ENCODE peak calls at places on chromosomes 5 and 9, in six cellular contexts. M is endodermal cell, S is cardiac muscle cell, J is B cell, E is fibroblast of mammary gland, X is heart right ventricle. N is an unnamed sample.

GRCh38 chr9:131233556-131233955 is 42.8 kb downstream of the FAM78A start:
- DNase-seq in M (no peak), S (no peak), J (no peak), E (no peak), X (no peak), N (no peak)

GRCh38 chr9:109560470-109561132 is 62.5 kb upstream of the PTPN3 start:
- DNase-seq in M (peak; percentile 82), S (no peak), J (no peak), E (no peak), X (no peak), N (no peak)

GRCh38 chr9:134328341-134328840 is 2.1 kb downstream of the RXRA start:
- DNase-seq in M (no peak), S (no peak), J (no peak), E (peak; percentile 25), X (no peak), N (no peak)

GRCh38 chr5:6742081-6742758 is 29.0 kb downstream of the TENT4A start:
- DNase-seq in M (no peak), S (no peak), J (no peak), E (no peak), X (no peak), N (no peak)

GRCh38 chr5:146368137-146368536 is 29.5 kb downstream of the POU4F3 start:
- DNase-seq in M (no peak), S (peak; percentile 22), J (no peak), E (no peak), X (no peak), N (no peak)

GRCh38 chr5:78634634-78635033 is 13.9 kb downstream of the LHFPL2 start:
- DNase-seq in M (no peak), S (no peak), J (no peak), E (peak; percentile 46), X (no peak), N (no peak)

GRCh38 chr5:6875376-6875775 is 162.1 kb downstream of the TENT4A start:
- DNase-seq in M (no peak), S (no peak), J (no peak), E (no peak), X (no peak), N (no peak)

GRCh38 chr5:179296150-179296821 is 49.0 kb downstream of the ADAMTS2 start:
- DNase-seq in M (no peak), S (no peak), J (no peak), E (no peak), X (peak; percentile 8), N (no peak)

GRCh38 chr5:77316871-77317661 is 106.6 kb downstream of the PDE8B start:
- DNase-seq in M (no peak), S (peak; percentile 23), J (no peak), E (peak; percentile 16), X (no peak), N (no peak)

GRCh38 chr5:157100140-157100679 is 8.6 kb downstream of the HAVCR2 start:
- DNase-seq in M (no peak), S (peak; percentile 33), J (no peak), E (peak; percentile 88), X (no peak), N (no peak)

GRCh38 chr9:6239694-6240093 is 24.1 kb downstream of the IL33 start:
- DNase-seq in M (no peak), S (peak; percentile 77), J (no peak), E (peak; percentile 16), X (no peak), N (no peak)

GRCh38 chr9:81521892-81522291 is 167.5 kb downstream of the TLE1 start:
- DNase-seq in M (no peak), S (no peak), J (no peak), E (no peak), X (no peak), N (no peak)

GRCh38 chr9:81833563-81834345 is 94.5 kb upstream of the SPATA31D4 start:
- DNase-seq in M (no peak), S (no peak), J (no peak), E (peak; percentile 23), X (no peak), N (no peak)

GRCh38 chr9:91693226-91693625 is 256.8 kb downstream of the ROR2 start:
- DNase-seq in M (peak; percentile 78), S (no peak), J (no peak), E (no peak), X (no peak), N (no peak)

GRCh38 chr5:144377207-144377606 is 206.5 kb downstream of the KCTD16 start:
- DNase-seq in M (no peak), S (no peak), J (no peak), E (no peak), X (no peak), N (no peak)

GRCh38 chr9:135075234-135076142 is 12.0 kb upstream of the OLFM1 start:
- DNase-seq in M (peak; percentile 86), S (peak; percentile 33), J (no peak), E (peak; percentile 17), X (peak; percentile 68), N (no peak)

GRCh38 chr9:112487008-112487798 is 576 bp downstream of the KIAA1958 start:
- DNase-seq in M (peak; percentile 82), S (peak; percentile 53), J (peak; percentile 81), E (peak; percentile 29), X (peak; percentile 62), N (peak; percentile 42)

GRCh38 chr5:142795246-142795645 is 25.1 kb downstream of the ARHGAP26 start:
- DNase-seq in M (no peak), S (no peak), J (peak; percentile 48), E (no peak), X (no peak), N (no peak)

GRCh38 chr9:21060919-21061561 is 16.7 kb downstream of the IFNB1 start:
- DNase-seq in M (no peak), S (peak; percentile 12), J (no peak), E (peak; percentile 73), X (no peak), N (no peak)

GRCh38 chr9:87214991-87215390 is 267.7 kb upstream of the GAS1 start:
- DNase-seq in M (no peak), S (no peak), J (no peak), E (no peak), X (no peak), N (no peak)

GRCh38 chr5:943201-943873 is 50.7 kb downstream of the TRIP13 start:
- DNase-seq in M (no peak), S (no peak), J (no peak), E (no peak), X (no peak), N (no peak)

GRCh38 chr9:2053883-2054845 is 39.0 kb downstream of the SMARCA2 start:
- DNase-seq in M (no peak), S (peak; percentile 47), J (peak; percentile 65), E (peak; percentile 81), X (no peak), N (no peak)

GRCh38 chr9:4371108-4371507 is 71.2 kb upstream of the GLIS3 start:
- DNase-seq in M (no peak), S (peak; percentile 80), J (no peak), E (peak; percentile 98), X (no peak), N (no peak)

GRCh38 chr9:131441441-131441840 is 47.6 kb downstream of the PRRC2B start:
- DNase-seq in M (no peak), S (no peak), J (peak; percentile 82), E (no peak), X (no peak), N (no peak)

GRCh38 chr9:128627127-128627715 is 29.4 kb downstream of the DYNC2I2 start:
- DNase-seq in M (no peak), S (no peak), J (no peak), E (no peak), X (no peak), N (no peak)

GRCh38 chr5:170451764-170452365 is 52.0 kb upstream of the KCNIP1 start:
- DNase-seq in M (no peak), S (peak; percentile 87), J (no peak), E (peak; percentile 93), X (no peak), N (peak; percentile 37)

GRCh38 chr9:38046669-38047300 is 22.2 kb downstream of the SHB start:
- DNase-seq in M (no peak), S (peak; percentile 63), J (no peak), E (no peak), X (no peak), N (no peak)

GRCh38 chr9:132983814-132984201 is 5.3 kb downstream of the GFI1B start:
- DNase-seq in M (no peak), S (no peak), J (peak; percentile 5), E (no peak), X (no peak), N (no peak)

GRCh38 chr5:96529559-96529958 is 96.5 kb upstream of the PCSK1 start:
- DNase-seq in M (no peak), S (no peak), J (no peak), E (no peak), X (no peak), N (no peak)

DNA sequence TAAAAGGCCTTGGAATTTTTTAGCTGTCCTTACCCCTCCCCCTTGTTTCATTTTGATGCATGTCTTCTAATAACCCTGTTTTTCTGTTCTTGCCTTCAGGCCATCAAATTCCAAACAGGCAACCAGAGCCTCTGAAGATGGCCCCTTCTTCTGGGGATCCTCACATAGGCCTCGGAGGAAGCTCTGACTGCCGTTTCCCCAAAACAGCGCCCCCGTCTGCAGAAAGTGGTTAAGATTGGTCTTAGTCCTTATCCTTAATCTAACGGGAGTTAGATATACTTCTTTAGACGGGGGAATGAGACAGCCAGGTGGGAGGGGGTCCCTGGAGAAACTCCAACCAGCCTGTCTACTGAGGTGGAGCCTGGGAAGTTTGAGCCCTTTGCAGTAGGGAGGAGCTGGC is 226.3 kb upstream of the ZNF608 start:
- DNase-seq in M (peak; percentile 78), S (no peak), J (no peak), E (no peak), X (no peak), N (no peak)
- TF ChIP-seq CTCF in M (peak; percentile 63), S (no peak), J (no peak), E (no peak), X (no peak), N (no peak)

GRCh38 chr9:17719053-17719452 is 140.2 kb downstream of the SH3GL2 start:
- DNase-seq in M (no peak), S (no peak), J (no peak), E (no peak), X (no peak), N (no peak)
- TF ChIP-seq CTCF in M (no peak), S (no peak), J (no peak), E (no peak), X (no peak), N (no peak)

DNA sequence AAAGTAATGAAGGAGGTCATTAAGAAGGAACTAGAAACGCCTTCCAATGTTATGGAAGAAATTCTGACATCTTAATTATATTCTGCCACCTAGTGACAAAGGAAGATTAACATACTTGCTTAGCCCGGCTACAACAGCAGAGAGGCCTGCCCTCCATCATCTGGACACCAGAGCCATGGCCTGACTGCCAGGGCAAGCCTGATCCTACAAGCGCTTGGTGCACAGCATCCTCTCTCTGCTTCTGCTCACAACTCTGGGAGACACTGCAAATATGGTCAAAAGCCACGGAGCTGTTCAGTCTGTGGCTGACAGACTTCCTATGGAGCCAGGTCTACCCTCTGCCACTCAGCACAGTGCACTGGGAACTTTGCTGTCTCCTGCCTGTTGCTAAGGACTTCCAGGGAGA is 87.3 kb upstream of the SLC44A1 start:
- DNase-seq in M (peak; percentile 65), S (peak; percentile 88), J (peak; percentile 40), E (peak; percentile 84), X (peak; percentile 42), N (no peak)
- TF ChIP-seq CTCF in M (peak; percentile 75), S (peak; percentile 50), J (peak; percentile 56), E (peak; percentile 43), X (peak; percentile 60), N (no peak)

DNA sequence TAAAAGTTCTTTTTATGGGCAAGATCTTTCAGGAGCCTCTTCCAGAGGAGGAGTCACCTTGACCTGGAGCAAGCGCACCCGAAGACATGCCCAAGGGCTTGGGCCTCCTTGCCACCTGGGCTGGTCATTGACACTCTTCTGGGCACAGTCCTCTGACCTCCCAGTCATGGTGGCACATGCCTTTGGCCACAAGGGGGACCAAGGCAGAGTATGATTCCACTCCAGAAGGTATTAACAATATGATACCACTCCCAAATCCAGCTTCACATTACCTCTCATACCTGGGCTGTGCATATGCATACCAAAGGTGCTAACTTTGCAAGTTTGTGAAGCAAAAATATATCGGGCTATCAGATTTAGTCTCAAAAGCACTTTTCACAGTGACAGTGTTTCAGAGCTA is 84.6 kb downstream of the MAST4 start:
- DNase-seq in M (no peak), S (no peak), J (no peak), E (no peak), X (no peak), N (no peak)
- TF ChIP-seq CTCF in M (peak; percentile 61), S (peak; percentile 25), J (no peak), E (peak; percentile 17), X (peak; percentile 20), N (no peak)

N was measured in omental fat pad.